ENCODE peak calls at places on chromosomes 6 and 20, in seven cellular contexts. O is bronchial epithelial cell, U is nephron progenitor cell, S is glutamatergic neuron, Y is pancreas, H is GM13976, L is neural crest cell. X is an unnamed sample.

GRCh38 chr6:43771210-43771857 is 1.3 kb downstream of the VEGFA start:
- DNase-seq in O (peak), U (peak), S (peak), Y (peak), H (peak), L (peak), X (no peak)

GRCh38 chr6:12543953-12544352 is 172.6 kb upstream of the PHACTR1 start:
- DNase-seq in O (no peak), U (no peak), S (no peak), Y (peak), H (peak), L (no peak), X (peak)

GRCh38 chr6:48610846-48611245 is 499.8 kb upstream of the PTCHD4 start:
- DNase-seq in O (no peak), U (no peak), S (no peak), Y (no peak), H (no peak), L (no peak), X (no peak)

GRCh38 chr20:2521369-2522305 is 12.9 kb upstream of the ZNF343 start:
- DNase-seq in O (peak), U (peak), S (peak), Y (no peak), H (no peak), L (peak), X (no peak)

GRCh38 chr6:88402909-88403308 is 236.8 kb upstream of the CNR1 start:
- DNase-seq in O (no peak), U (no peak), S (no peak), Y (no peak), H (no peak), L (no peak), X (no peak)

GRCh38 chr20:38158701-38159325 is 6.3 kb downstream of the TGM2 start:
- DNase-seq in O (no peak), U (no peak), S (no peak), Y (no peak), H (no peak), L (no peak), X (no peak)

GRCh38 chr20:35742741-35743523 is 872 bp upstream of the RBM39 start:
- DNase-seq in O (peak), U (no peak), S (no peak), Y (no peak), H (peak), L (no peak), X (peak)

GRCh38 chr6:104409913-104410312 is 449.8 kb downstream of the HACE1 start:
- DNase-seq in O (no peak), U (no peak), S (no peak), Y (no peak), H (no peak), L (no peak), X (no peak)

GRCh38 chr20:35629432-35630145 is 14.0 kb downstream of the SPAG4 start:
- DNase-seq in O (no peak), U (no peak), S (no peak), Y (no peak), H (no peak), L (no peak), X (no peak)

GRCh38 chr6:6781877-6782236 is 193.3 kb downstream of the LY86 start:
- DNase-seq in O (no peak), U (no peak), S (no peak), Y (no peak), H (no peak), L (no peak), X (no peak)

GRCh38 chr20:34333786-34334185 is 29.3 kb upstream of the ITCH start:
- DNase-seq in O (no peak), U (no peak), S (no peak), Y (no peak), H (no peak), L (no peak), X (no peak)

GRCh38 chr6:149246691-149247384 is 70.7 kb upstream of the TAB2 start:
- DNase-seq in O (no peak), U (no peak), S (no peak), Y (no peak), H (peak), L (no peak), X (peak)

GRCh38 chr6:44012078-44012493 is 115.2 kb downstream of the MRPL14 start:
- DNase-seq in O (peak), U (no peak), S (no peak), Y (no peak), H (no peak), L (no peak), X (no peak)

GRCh38 chr6:22153384-22154158 is 143.3 kb downstream of the PRL start:
- DNase-seq in O (no peak), U (no peak), S (no peak), Y (no peak), H (no peak), L (no peak), X (no peak)

GRCh38 chr6:156698239-156699016 is 78.8 kb upstream of the ARID1B start:
- DNase-seq in O (no peak), U (no peak), S (no peak), Y (no peak), H (peak), L (no peak), X (peak)

GRCh38 chr20:45833883-45834796 is 541 bp downstream of the SNX21 start:
- DNase-seq in O (no peak), U (peak), S (peak), Y (peak), H (peak), L (peak), X (no peak)

GRCh38 chr6:170271771-170272314 is 19.0 kb downstream of the DLL1 start:
- DNase-seq in O (no peak), U (no peak), S (no peak), Y (peak), H (peak), L (no peak), X (peak)

GRCh38 chr6:13307508-13307995 is 20.8 kb downstream of the TBC1D7 start:
- DNase-seq in O (peak), U (no peak), S (no peak), Y (no peak), H (no peak), L (no peak), X (no peak)

GRCh38 chr20:24337074-24337473 is 132.4 kb upstream of the SYNDIG1 start:
- DNase-seq in O (peak), U (no peak), S (no peak), Y (no peak), H (no peak), L (no peak), X (no peak)

GRCh38 chr6:111087871-111088667 is 766 bp downstream of the SLC16A10 start:
- DNase-seq in O (peak), U (peak), S (peak), Y (peak), H (peak), L (peak), X (no peak)

GRCh38 chr6:22727709-22728108 is 158.3 kb downstream of the HDGFL1 start:
- DNase-seq in O (no peak), U (no peak), S (no peak), Y (no peak), H (no peak), L (no peak), X (no peak)

GRCh38 chr20:47181056-47181862 is 175.2 kb downstream of the ZMYND8 start:
- DNase-seq in O (peak), U (no peak), S (no peak), Y (no peak), H (peak), L (no peak), X (peak)

DNA sequence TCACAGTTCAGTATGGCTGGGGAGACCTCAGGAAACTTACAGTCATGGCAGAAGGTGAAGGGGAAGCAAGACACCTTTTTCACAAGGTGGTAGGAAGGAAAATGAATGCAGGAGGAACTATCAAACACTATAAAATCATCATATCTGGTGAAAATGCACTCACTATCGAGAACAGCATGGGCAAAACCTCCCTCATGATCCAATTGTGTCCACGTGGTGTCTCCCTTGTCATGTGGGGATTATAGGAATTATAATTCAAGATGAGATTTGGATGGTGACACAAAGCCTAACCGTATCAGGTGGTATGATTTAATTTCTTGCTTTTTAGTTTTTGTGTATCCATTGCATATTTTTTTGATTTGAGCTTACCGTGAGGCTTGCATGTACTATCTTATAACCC is 133.2 kb upstream of the SYNCRIP start:
- DNase-seq in O (no peak), U (no peak), S (no peak), Y (no peak), H (no peak), L (no peak), X (no peak)
- TF ChIP-seq CTCF in O (no peak), U (no peak), S (no peak), Y (no peak), H (no peak), L (no peak), X (no peak)

GRCh38 chr20:5950271-5951031 is at the start of the genes MCM8 and TRMT6:
- DNase-seq in O (peak), U (peak), S (peak), Y (peak), H (peak), L (peak), X (peak)
- TF ChIP-seq CTCF in O (no peak), U (no peak), S (no peak), Y (no peak), H (no peak), L (no peak), X (no peak)

GRCh38 chr20:7301807-7302206 is 534.3 kb downstream of the BMP2 start:
- DNase-seq in O (peak), U (no peak), S (no peak), Y (no peak), H (no peak), L (no peak), X (no peak)

GRCh38 chr20:7308163-7308562 is 540.7 kb downstream of the BMP2 start:
- DNase-seq in O (peak), U (no peak), S (no peak), Y (no peak), H (no peak), L (no peak), X (no peak)

GRCh38 chr20:7302256-7302655 is 534.8 kb downstream of the BMP2 start:
- DNase-seq in O (peak), U (no peak), S (no peak), Y (no peak), H (no peak), L (no peak), X (no peak)

GRCh38 chr20:7305971-7306370 is 538.5 kb downstream of the BMP2 start:
- DNase-seq in O (no peak), U (no peak), S (no peak), Y (no peak), H (no peak), L (no peak), X (no peak)
- TF ChIP-seq CTCF in O (no peak), U (no peak), S (no peak), Y (no peak), H (no peak), L (no peak), X (no peak)

GRCh38 chr20:16007164-16007563 is 566.1 kb downstream of the KIF16B start:
- DNase-seq in O (no peak), U (no peak), S (no peak), Y (no peak), H (peak), L (no peak), X (peak)

GRCh38 chr20:16011519-16011918 is 561.7 kb downstream of the KIF16B start:
- DNase-seq in O (no peak), U (no peak), S (no peak), Y (no peak), H (no peak), L (no peak), X (no peak)

GRCh38 chr20:16005612-16006493 is 567.4 kb downstream of the KIF16B start:
- DNase-seq in O (no peak), U (no peak), S (no peak), Y (no peak), H (no peak), L (no peak), X (no peak)

GRCh38 chr20:16011061-16011460 is 562.2 kb downstream of the KIF16B start:
- DNase-seq in O (no peak), U (no peak), S (no peak), Y (no peak), H (no peak), L (no peak), X (no peak)

GRCh38 chr20:16007978-16008377 is 565.3 kb downstream of the KIF16B start:
- DNase-seq in O (no peak), U (no peak), S (no peak), Y (no peak), H (no peak), L (no peak), X (no peak)
- TF ChIP-seq CTCF in O (no peak), U (no peak), S (no peak), Y (no peak), H (no peak), L (no peak), X (no peak)